ENCODE peak calls at places on chromosome 7, in nine cellular contexts. W, F, B, V, J, M, Y, C and T are unnamed samples.

GRCh38 chr7:131570401-131570800 is 14.0 kb upstream of the PODXL start:
- DNase-seq in B (no peak), Y (no peak), F (no peak), J (no peak), C (no peak), V (no peak), W (no peak), M (no peak), T (no peak)

GRCh38 chr7:114784756-114785155 is 137.1 kb upstream of the MDFIC start:
- DNase-seq in Y (no peak), C (no peak), M (no peak), F (no peak), W (no peak), B (no peak), V (no peak), J (no peak), T (no peak)

GRCh38 chr7:39741942-39742623 is 118.7 kb downstream of the RALA start:
- DNase-seq in M (peak), F (peak), J (no peak), C (peak), W (no peak), B (no peak), Y (no peak), V (no peak), T (peak)

GRCh38 chr7:123494193-123494796 is 40.1 kb downstream of the IQUB start:
- DNase-seq in F (peak), Y (peak), C (peak), W (peak), V (peak), M (peak), J (peak), B (no peak), T (no peak)

GRCh38 chr7:66669088-66669487 is 40.4 kb downstream of the KCTD7 start:
- DNase-seq in W (no peak), F (no peak), J (no peak), V (no peak), C (no peak), Y (no peak), B (no peak), M (no peak), T (no peak)

GRCh38 chr7:3244241-3244814 is 56.7 kb upstream of the SDK1 start:
- DNase-seq in J (no peak), C (no peak), F (peak), B (no peak), M (no peak), Y (peak), W (no peak), V (peak), T (peak)

GRCh38 chr7:135168001-135168400 is 2.5 kb downstream of the CYREN start:
- DNase-seq in V (no peak), J (no peak), F (no peak), C (peak), W (no peak), B (no peak), Y (no peak), M (no peak), T (no peak)

GRCh38 chr7:70694909-70695803 is 436.8 kb upstream of the GALNT17 start:
- DNase-seq in Y (no peak), F (no peak), B (peak), M (no peak), V (peak), J (no peak), C (no peak), W (peak), T (no peak)

GRCh38 chr7:27187702-27188665 is 3.0 kb upstream of the HOXA11 start:
- DNase-seq in B (no peak), J (no peak), M (peak), C (no peak), V (no peak), W (peak), F (peak), Y (no peak), T (peak)

GRCh38 chr7:87328281-87328680 is 17.2 kb upstream of the CROT start:
- DNase-seq in J (no peak), Y (no peak), W (peak), V (peak), M (no peak), B (no peak), F (no peak), C (no peak), T (no peak)

GRCh38 chr7:5634107-5634950 is 147.1 kb downstream of the RNF216 start:
- DNase-seq in J (no peak), F (peak), M (peak), C (no peak), Y (peak), B (no peak), V (peak), W (peak), T (peak)

GRCh38 chr7:8582723-8583122 is 149.3 kb downstream of the NXPH1 start:
- DNase-seq in C (no peak), M (no peak), W (no peak), Y (no peak), V (no peak), J (no peak), F (no peak), B (no peak), T (no peak)

GRCh38 chr7:123789817-123790216 is 41.0 kb upstream of the WASL start:
- DNase-seq in W (no peak), Y (no peak), V (no peak), B (no peak), F (no peak), M (no peak), J (no peak), C (no peak), T (no peak)

GRCh38 chr7:50718311-50718710 is 64.4 kb downstream of the GRB10 start:
- DNase-seq in Y (peak), J (no peak), B (no peak), W (no peak), V (no peak), M (no peak), F (no peak), C (no peak), T (no peak)

GRCh38 chr7:137343483-137343841 is at the start of gene PTN:
- DNase-seq in V (no peak), M (no peak), F (peak), B (no peak), C (no peak), J (no peak), Y (peak), W (peak), T (peak)

GRCh38 chr7:19899517-19899916 is 126.1 kb upstream of the TMEM196 start:
- DNase-seq in J (no peak), C (no peak), B (no peak), M (no peak), W (no peak), V (peak), F (peak), Y (peak), T (no peak)

GRCh38 chr7:2032030-2032875 is 200.5 kb downstream of the MAD1L1 start:
- DNase-seq in F (no peak), B (no peak), Y (no peak), V (no peak), J (no peak), W (no peak), C (no peak), M (no peak), T (no peak)